ENCODE peak calls at places on chromosomes 5 and 9, in nine cellular contexts. Q is Peyer's patch, N is spleen, U is GM12891, J is endothelial cell of umbilical vein, S is sigmoid colon, W is IMR-90, F is K562, T is transverse colon. D is an unnamed sample.

GRCh38 chr9:115850548-115851304 is 302.9 kb upstream of the PAPPA start:
- DNase-seq in Q (no peak), N (no peak), U (no peak), J (no peak), S (no peak), W (peak; percentile 84), F (no peak), T (no peak), D (no peak)

GRCh38 chr9:137141976-137142936 is 3.3 kb downstream of the GRIN1 start:
- DNase-seq in Q (no peak), N (no peak), U (no peak), J (no peak), S (no peak), W (no peak), F (no peak), T (no peak), D (no peak)

GRCh38 chr5:161094411-161094810 is 242.4 kb upstream of the ATP10B start:
- DNase-seq in Q (no peak), N (no peak), U (no peak), J (no peak), S (no peak), W (peak; percentile 3), F (no peak), T (no peak), D (no peak)

GRCh38 chr5:38845555-38846378 is at the start of gene OSMR:
- DNase-seq in Q (peak; percentile 40), N (peak; percentile 90), U (peak; percentile 18), J (peak; percentile 94), S (peak; percentile 98), W (peak; percentile 98), F (peak; percentile 30), T (peak; percentile 77), D (no peak)

GRCh38 chr9:73173526-73174411 is 22.1 kb downstream of the ANXA1 start:
- DNase-seq in Q (no peak), N (no peak), U (no peak), J (no peak), S (no peak), W (no peak), F (no peak), T (no peak), D (no peak)

GRCh38 chr9:114035221-114035844 is 42.8 kb downstream of the AMBP start:
- DNase-seq in Q (peak; percentile 9), N (peak; percentile 70), U (no peak), J (no peak), S (peak; percentile 29), W (no peak), F (no peak), T (no peak), D (no peak)

GRCh38 chr9:70587143-70587710 is 172.8 kb upstream of the KLF9 start:
- DNase-seq in Q (no peak), N (no peak), U (no peak), J (peak; percentile 83), S (peak; percentile 77), W (peak; percentile 86), F (no peak), T (no peak), D (no peak)

GRCh38 chr5:16776611-16777251 is 159.4 kb downstream of the MYO10 start:
- DNase-seq in Q (no peak), N (no peak), U (no peak), J (no peak), S (no peak), W (no peak), F (no peak), T (no peak), D (no peak)

GRCh38 chr5:178249191-178249989 is 16.8 kb upstream of the PHYKPL start:
- DNase-seq in Q (no peak), N (peak; percentile 87), U (no peak), J (no peak), S (no peak), W (peak; percentile 48), F (no peak), T (no peak), D (no peak)

GRCh38 chr5:125214080-125214479 is 467.6 kb upstream of the ZNF608 start:
- DNase-seq in Q (no peak), N (no peak), U (no peak), J (no peak), S (no peak), W (no peak), F (no peak), T (no peak), D (no peak)

GRCh38 chr5:67815455-67816391 is 399.8 kb upstream of the PIK3R1 start:
- DNase-seq in Q (no peak), N (no peak), U (no peak), J (no peak), S (no peak), W (no peak), F (no peak), T (no peak), D (peak; percentile 82)

GRCh38 chr9:16262467-16263261 is 607.8 kb downstream of the BNC2 start:
- DNase-seq in Q (no peak), N (no peak), U (no peak), J (peak; percentile 6), S (no peak), W (peak; percentile 66), F (no peak), T (no peak), D (no peak)

GRCh38 chr5:81922790-81923398 is 48.9 kb upstream of the ATG10 start:
- DNase-seq in Q (no peak), N (no peak), U (no peak), J (no peak), S (no peak), W (no peak), F (no peak), T (no peak), D (peak; percentile 6)

GRCh38 chr5:140925806-140926205 is 293 bp upstream of the PCDHAC1 start:
- DNase-seq in Q (no peak), N (no peak), U (no peak), J (no peak), S (no peak), W (no peak), F (no peak), T (no peak), D (no peak)

GRCh38 chr9:38181866-38182265 is 112.8 kb upstream of the SHB start:
- DNase-seq in Q (no peak), N (no peak), U (no peak), J (peak; percentile 22), S (no peak), W (no peak), F (no peak), T (no peak), D (no peak)

GRCh38 chr9:38183994-38184568 is 115.1 kb upstream of the SHB start:
- DNase-seq in Q (no peak), N (no peak), U (no peak), J (no peak), S (no peak), W (no peak), F (no peak), T (no peak), D (no peak)

GRCh38 chr9:38181216-38181615 is 112.2 kb upstream of the SHB start:
- DNase-seq in Q (no peak), N (no peak), U (no peak), J (no peak), S (no peak), W (no peak), F (no peak), T (no peak), D (no peak)

GRCh38 chr9:38180631-38181030 is 111.6 kb upstream of the SHB start:
- DNase-seq in Q (no peak), N (no peak), U (no peak), J (no peak), S (no peak), W (no peak), F (no peak), T (no peak), D (no peak)

GRCh38 chr9:38182321-38182720 is 113.3 kb upstream of the SHB start:
- DNase-seq in Q (no peak), N (no peak), U (no peak), J (peak; percentile 19), S (no peak), W (no peak), F (no peak), T (no peak), D (no peak)
- TF ChIP-seq POLR2A in Q (no peak), N (no peak), U (no peak), J (no peak), S (no peak), W (no peak), F (no peak), T (no peak), D (no peak)

GRCh38 chr5:172768573-172769323 is 2.2 kb downstream of the DUSP1 start:
- DNase-seq in Q (no peak), N (peak; percentile 86), U (no peak), J (peak; percentile 55), S (no peak), W (peak; percentile 72), F (no peak), T (peak; percentile 44), D (peak; percentile 58)
- TF ChIP-seq POLR2A in Q (peak; percentile 15), N (peak; percentile 46), U (no peak), J (no peak), S (peak; percentile 26), W (no peak), F (no peak), T (peak; percentile 61), D (peak; percentile 61)

DNA sequence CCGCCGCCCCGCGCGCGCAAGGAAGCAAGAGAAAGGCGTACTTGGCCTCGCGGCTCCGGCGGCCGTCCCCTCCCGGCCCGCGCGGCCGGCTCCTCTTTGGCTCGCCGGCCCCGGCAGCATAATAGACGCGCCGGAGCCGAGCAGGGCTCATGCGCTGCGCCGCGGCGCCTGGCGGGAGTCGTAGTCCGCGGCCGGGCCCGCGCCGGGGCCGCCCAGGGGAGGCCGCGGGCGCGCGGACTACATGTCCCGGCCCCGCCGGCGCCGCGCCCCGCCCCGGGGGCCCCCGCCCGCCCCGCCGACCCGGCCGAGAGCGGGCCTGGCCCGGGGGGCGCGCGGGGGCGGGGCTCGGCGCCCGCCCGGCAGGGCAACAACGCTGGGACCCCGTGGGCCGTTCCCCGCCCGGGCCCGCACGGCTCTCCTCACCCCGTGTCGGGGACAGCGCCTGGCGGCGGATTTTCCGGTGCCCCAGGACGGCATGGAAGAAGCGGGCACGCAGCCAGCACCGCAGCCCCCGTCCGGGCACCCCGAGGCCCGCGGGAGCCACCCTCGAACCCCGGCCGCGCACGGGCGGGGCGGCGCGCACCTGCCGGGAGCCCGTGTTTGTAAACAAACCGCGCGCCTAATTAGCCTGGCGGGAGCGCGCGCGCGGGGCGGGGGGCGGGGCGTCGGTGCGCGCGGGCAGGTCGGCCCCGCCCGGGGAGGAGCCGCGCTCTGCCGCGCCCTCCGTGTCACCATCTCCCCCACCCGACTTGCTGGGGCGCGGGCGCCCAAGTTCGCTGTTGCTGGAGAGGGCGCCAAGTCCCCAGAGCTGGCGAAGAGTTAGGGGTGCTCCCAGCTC is at the start of gene BRD3:
- DNase-seq in Q (peak; percentile 84), N (peak; percentile 96), U (peak; percentile 87), J (peak; percentile 80), S (peak; percentile 91), W (peak; percentile 88), F (peak; percentile 92), T (peak; percentile 88), D (peak; percentile 95)
- TF ChIP-seq POLR2A in Q (peak; percentile 50), N (peak; percentile 61), U (no peak), J (peak; percentile 63), S (no peak), W (peak; percentile 51), F (no peak), T (peak; percentile 57), D (peak; percentile 38)

DNA sequence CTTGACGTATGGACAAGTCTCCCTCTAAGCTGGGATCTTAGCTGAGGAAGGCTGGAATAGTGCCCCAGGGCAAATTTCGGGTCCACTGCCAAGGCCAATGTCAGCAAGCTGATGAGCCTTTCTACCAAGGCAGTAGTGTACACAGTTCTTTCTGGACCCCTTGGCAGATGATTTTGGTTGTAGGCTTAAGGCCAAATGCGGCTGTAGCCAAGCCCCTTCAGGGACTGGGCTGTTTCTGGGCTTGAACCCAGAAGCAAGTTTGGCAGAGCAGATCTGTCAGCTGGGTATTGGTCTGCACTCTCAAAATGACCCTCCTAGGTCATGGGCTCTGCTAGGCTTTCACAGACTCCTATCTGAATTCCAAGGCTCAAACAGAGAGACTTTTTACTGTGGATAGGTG is 121.6 kb downstream of the ADAMTSL1 start:
- DNase-seq in Q (no peak), N (no peak), U (no peak), J (no peak), S (no peak), W (no peak), F (no peak), T (no peak), D (no peak)
- TF ChIP-seq POLR2A in Q (no peak), N (no peak), U (no peak), J (no peak), S (no peak), W (no peak), F (no peak), T (no peak), D (no peak)

D was measured in erythroblast.